ENCODE peak calls at places on chromosome 7, in six cellular contexts. F is GM12891, X is GM12892, K is sigmoid colon, J is HCT116, B is stomach. N is an unnamed sample.
A peak's percentile ranks its signal among the peaks of the same experiment; 100 is the strongest.

GRCh38 chr7:51340936-51341335 is 24.3 kb upstream of the COBL start:
- DNase-seq in B (no peak), K (no peak), X (no peak), F (no peak), J (no peak), N (no peak)

GRCh38 chr7:3455826-3456444 is 154.9 kb downstream of the SDK1 start:
- DNase-seq in F (no peak), K (no peak), X (no peak), B (no peak), J (no peak), N (no peak)

GRCh38 chr7:158979635-158980351 is 123.4 kb downstream of the DYNC2I1 start:
- DNase-seq in X (no peak), K (peak; percentile 85), B (no peak), F (no peak), J (no peak), N (no peak)

GRCh38 chr7:143362126-143362961 is at the start of gene FAM131B:
- DNase-seq in F (peak; percentile 59), K (peak; percentile 67), X (peak; percentile 50), B (no peak), J (no peak), N (no peak)

GRCh38 chr7:90777075-90777864 is 181.1 kb downstream of the CDK14 start:
- DNase-seq in B (no peak), F (no peak), K (no peak), J (no peak), X (no peak), N (no peak)

GRCh38 chr7:152025077-152025936 is at the start of gene GALNT11:
- DNase-seq in J (peak; percentile 54), K (peak; percentile 93), X (peak; percentile 82), B (peak; percentile 91), F (peak; percentile 81), N (peak; percentile 96)

GRCh38 chr7:100895956-100896742 is 461 bp upstream of the ACHE start:
- DNase-seq in J (no peak), X (no peak), K (peak; percentile 68), F (no peak), B (peak; percentile 54), N (peak; percentile 77)

GRCh38 chr7:104552102-104552501 is 223.7 kb downstream of the LHFPL3 start:
- DNase-seq in K (no peak), J (peak; percentile 2), X (no peak), B (peak; percentile 28), F (peak; percentile 3), N (no peak)

GRCh38 chr7:124761164-124761715 is 4.4 kb downstream of the GPR37 start:
- DNase-seq in J (no peak), K (no peak), B (no peak), X (no peak), F (no peak), N (no peak)

DNA sequence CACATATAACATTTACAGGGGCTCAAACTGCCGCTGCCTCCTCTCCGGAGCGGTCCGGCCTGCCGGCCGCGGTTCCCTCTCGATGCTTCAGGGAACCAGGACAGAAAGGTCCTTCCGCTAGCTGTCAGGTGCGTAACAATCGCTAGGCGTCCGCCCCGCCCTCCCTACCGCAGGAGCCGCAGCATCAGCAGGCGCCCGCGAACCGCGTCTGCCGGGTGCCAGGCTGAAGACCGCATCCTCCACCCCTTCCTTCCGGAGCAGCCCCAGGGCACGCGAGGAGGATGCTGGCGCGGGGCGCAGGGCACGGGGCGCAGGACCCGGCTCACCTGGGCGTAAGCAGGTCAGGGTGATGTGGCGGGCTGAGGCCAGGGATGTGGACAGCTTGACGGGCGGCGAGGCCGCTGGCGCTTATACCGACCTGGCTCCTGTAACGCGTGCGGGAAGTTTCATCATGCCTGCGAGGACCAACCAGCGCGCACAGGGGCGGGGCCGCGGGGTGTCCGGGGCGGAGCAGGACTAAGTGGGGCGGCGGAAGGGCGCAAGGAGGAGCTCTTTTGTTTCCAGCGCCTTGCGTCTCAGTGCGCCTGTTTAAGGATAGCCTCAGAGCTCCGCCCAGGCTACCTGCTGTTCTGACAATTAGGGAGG is at the start of gene ASNS:
- DNase-seq in F (peak; percentile 70), J (peak; percentile 90), X (peak; percentile 71), B (peak; percentile 95), K (peak; percentile 96), N (peak; percentile 97)
- TF ChIP-seq POLR2A in F (peak; percentile 84), J (peak; percentile 83), X (peak; percentile 95), B (peak; percentile 33), K (peak; percentile 64), N (peak; percentile 36)

DNA sequence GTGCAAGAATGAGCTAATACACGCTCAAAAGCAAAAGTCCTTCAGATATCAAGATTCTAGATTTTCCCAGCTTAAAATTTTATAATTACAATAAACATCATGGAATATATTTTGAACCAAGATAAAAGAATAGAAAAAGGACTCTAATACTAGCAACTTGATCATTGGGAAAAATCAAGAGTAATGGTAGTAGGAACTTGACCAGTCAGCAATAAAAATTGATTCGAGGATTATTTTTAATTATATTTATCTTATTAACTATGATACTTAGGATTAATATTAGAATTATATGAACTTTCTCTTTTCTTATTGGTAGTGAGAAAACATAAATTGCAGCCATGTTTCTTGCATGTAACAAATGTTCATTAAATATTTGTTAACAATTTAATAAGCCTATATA is 152.0 kb downstream of the GNAI1 start:
- DNase-seq in K (no peak), F (no peak), J (no peak), B (no peak), X (no peak), N (no peak)
- TF ChIP-seq POLR2AphosphoS5 in K (no peak), F (no peak), J (no peak), B (no peak), X (no peak), N (no peak)

DNA sequence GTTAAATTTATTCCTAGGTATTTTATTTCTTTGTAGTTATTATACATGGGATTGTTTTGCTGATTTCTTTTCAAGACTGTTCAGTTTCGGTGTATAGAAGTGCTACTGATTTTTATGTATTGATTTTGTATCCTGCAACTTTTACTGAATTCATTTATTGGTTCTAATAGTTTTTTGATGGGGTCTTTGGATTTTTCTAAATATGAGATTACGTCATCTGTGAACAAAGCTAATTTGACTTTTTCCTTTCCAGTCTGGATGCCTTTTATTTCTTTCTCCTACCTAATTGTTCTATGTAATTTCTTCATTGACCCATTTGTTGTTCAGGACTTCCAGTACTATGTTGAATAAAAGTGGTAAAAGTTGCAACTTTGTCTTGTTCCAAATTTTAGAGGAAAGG is 5.8 kb upstream of the AOAH start:
- DNase-seq in F (no peak), X (no peak), J (no peak), B (no peak), K (no peak), N (no peak)
- TF ChIP-seq POLR2A in F (no peak), X (no peak), J (no peak), B (no peak), K (no peak), N (no peak)

GRCh38 chr7:116579322-116579721 is 54.5 kb downstream of the CAV1 start:
- DNase-seq in K (no peak), X (no peak), B (no peak), F (no peak), J (no peak), N (no peak)

GRCh38 chr7:116578526-116578925 is 53.7 kb downstream of the CAV1 start:
- DNase-seq in J (no peak), F (no peak), B (no peak), K (no peak), X (no peak), N (no peak)

GRCh38 chr7:116577320-116577871 is 52.6 kb downstream of the CAV1 start:
- DNase-seq in X (no peak), K (no peak), B (no peak), F (no peak), J (no peak), N (no peak)

GRCh38 chr7:116582164-116582732 is 57.4 kb downstream of the CAV1 start:
- DNase-seq in X (no peak), F (no peak), B (no peak), K (no peak), J (no peak), N (no peak)

GRCh38 chr7:116579835-116580234 is 55.0 kb downstream of the CAV1 start:
- DNase-seq in F (no peak), B (no peak), K (no peak), J (no peak), X (no peak), N (no peak)
- TF ChIP-seq POLR2AphosphoS5 in F (no peak), B (no peak), K (no peak), J (no peak), X (no peak), N (no peak)

GRCh38 chr7:44059219-44060090 is 5.9 kb downstream of the PGAM2 start:
- DNase-seq in K (peak; percentile 65), J (no peak), F (peak; percentile 72), X (no peak), B (no peak), N (peak; percentile 91)

GRCh38 chr7:44060948-44061644 is 4.3 kb downstream of the PGAM2 start:
- DNase-seq in J (no peak), X (no peak), K (peak; percentile 50), B (no peak), F (no peak), N (peak; percentile 65)

GRCh38 chr7:44058759-44059218 is 6.6 kb downstream of the PGAM2 start:
- DNase-seq in X (no peak), J (no peak), K (peak; percentile 13), B (no peak), F (no peak), N (no peak)

GRCh38 chr7:44061645-44062179 is 3.7 kb downstream of the PGAM2 start:
- DNase-seq in B (no peak), J (no peak), F (no peak), K (peak; percentile 21), X (no peak), N (peak; percentile 47)

DNA sequence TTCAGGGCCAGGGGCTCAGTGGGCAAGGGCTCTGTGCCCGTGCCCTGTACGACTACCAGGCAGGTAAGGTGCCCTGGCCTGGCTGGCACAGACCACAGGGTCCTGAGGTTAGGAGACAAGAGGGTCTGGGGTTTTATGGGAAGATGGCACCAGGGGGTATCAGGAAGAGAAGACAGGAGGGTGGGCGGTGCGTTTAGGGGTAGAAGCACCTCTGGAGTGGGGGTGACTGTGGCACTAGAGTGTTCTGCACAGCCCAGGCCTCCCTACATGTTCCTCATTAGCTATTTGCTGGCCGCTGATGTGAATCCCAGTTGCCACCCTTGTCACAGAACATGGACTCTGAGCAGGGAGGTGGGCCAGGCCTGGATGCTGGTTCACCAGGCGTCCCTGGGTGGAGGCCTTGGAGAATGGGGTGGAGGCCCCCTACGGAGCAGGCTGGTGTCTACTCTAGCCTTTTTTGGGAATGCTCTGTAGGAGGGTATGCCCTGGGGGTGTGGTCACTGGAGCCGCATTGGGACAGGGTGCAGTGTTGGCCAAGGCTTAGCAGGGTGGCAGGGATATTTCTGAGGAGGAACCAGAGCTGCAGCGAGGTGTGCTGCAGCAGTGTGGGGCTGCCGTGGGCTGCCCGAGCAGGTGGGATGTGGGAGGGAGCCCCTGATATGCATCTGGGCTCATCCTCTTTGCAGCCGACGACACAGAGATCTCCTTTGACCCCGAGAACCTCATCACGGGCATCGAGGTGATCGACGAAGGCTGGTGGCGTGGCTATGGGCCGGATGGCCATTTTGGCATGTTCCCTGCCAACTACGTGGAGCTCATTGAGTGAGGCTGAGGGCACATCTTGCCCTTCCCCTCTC is 5.0 kb downstream of the PGAM2 start:
- DNase-seq in K (peak; percentile 61), B (no peak), X (no peak), J (no peak), F (no peak), N (peak; percentile 72)
- TF ChIP-seq POLR2A in K (no peak), B (no peak), X (no peak), J (no peak), F (no peak), N (no peak)

GRCh38 chr7:106284516-106285050 is at the start of gene NAMPT:
- DNase-seq in J (no peak), F (no peak), X (no peak), K (peak; percentile 82), B (peak; percentile 59), N (no peak)
- TF ChIP-seq POLR2AphosphoS5 in J (no peak), F (peak; percentile 44), X (no peak), K (peak; percentile 93), B (peak; percentile 92), N (peak; percentile 99)

GRCh38 chr7:76272142-76272541 is 30.3 kb upstream of the HSPB1 start:
- DNase-seq in J (no peak), X (no peak), F (no peak), B (no peak), K (no peak), N (no peak)
- TF ChIP-seq POLR2A in J (no peak), X (no peak), F (no peak), B (no peak), K (no peak), N (no peak)

N was measured in spleen.